ENCODE peak calls at places on chromosomes 12 and 14, in nine cellular contexts. B is GM10248, X is upper lobe of right lung, E is choroid plexus epithelial cell, P is OCI-LY7, W is tibial nerve, H is MCF 10A, D is A549, M is cardiac muscle cell. I is an unnamed sample.

GRCh38 chr14:23432102-23432925 is 3.1 kb downstream of the MYH7 start:
- DNase-seq in B (no peak), X (no peak), E (no peak), P (no peak), W (no peak), H (no peak), D (no peak), M (no peak), I (no peak)

GRCh38 chr14:69850086-69850735 is 29.0 kb upstream of the SMOC1 start:
- DNase-seq in B (no peak), X (no peak), E (peak; percentile 5), P (no peak), W (no peak), H (no peak), D (no peak), M (no peak), I (no peak)

GRCh38 chr12:122505419-122506051 is 4.8 kb upstream of the ZCCHC8 start:
- DNase-seq in B (no peak), X (no peak), E (peak; percentile 46), P (no peak), W (no peak), H (no peak), D (no peak), M (peak; percentile 32), I (no peak)

GRCh38 chr14:51004801-51005526 is 60.7 kb upstream of the PYGL start:
- DNase-seq in B (no peak), X (no peak), E (peak; percentile 38), P (no peak), W (no peak), H (peak; percentile 43), D (peak; percentile 93), M (peak; percentile 68), I (no peak)

GRCh38 chr14:25411933-25412757 is 362.2 kb upstream of the STXBP6 start:
- DNase-seq in B (no peak), X (no peak), E (peak; percentile 22), P (peak; percentile 18), W (no peak), H (no peak), D (peak; percentile 5), M (peak; percentile 5), I (peak; percentile 30)

GRCh38 chr14:28773917-28774691 is 7.5 kb downstream of the FOXG1 start:
- DNase-seq in B (no peak), X (no peak), E (peak; percentile 60), P (no peak), W (no peak), H (no peak), D (peak; percentile 43), M (peak; percentile 54), I (peak; percentile 80)

GRCh38 chr14:99257673-99258221 is 14.2 kb downstream of the BCL11B start:
- DNase-seq in B (no peak), X (no peak), E (no peak), P (no peak), W (no peak), H (no peak), D (no peak), M (no peak), I (no peak)

GRCh38 chr12:49296836-49297694 is 2.1 kb downstream of the PRPH start:
- DNase-seq in B (peak; percentile 73), X (peak; percentile 74), E (no peak), P (no peak), W (no peak), H (peak; percentile 73), D (peak; percentile 90), M (no peak), I (peak; percentile 56)

GRCh38 chr14:95255487-95255886 is 64.2 kb downstream of the CLMN start:
- DNase-seq in B (peak; percentile 70), X (peak; percentile 88), E (peak; percentile 95), P (peak; percentile 76), W (peak; percentile 47), H (peak; percentile 93), D (peak; percentile 83), M (peak; percentile 81), I (peak; percentile 57)

GRCh38 chr14:26845106-26845818 is 247.4 kb upstream of the NOVA1 start:
- DNase-seq in B (no peak), X (no peak), E (no peak), P (no peak), W (no peak), H (no peak), D (peak; percentile 54), M (no peak), I (no peak)

GRCh38 chr12:15268927-15269552 is 47.8 kb upstream of the RERG start:
- DNase-seq in B (peak; percentile 67), X (no peak), E (peak; percentile 90), P (peak; percentile 66), W (no peak), H (peak; percentile 85), D (peak; percentile 82), M (peak; percentile 82), I (peak; percentile 38)

GRCh38 chr12:79935624-79936040 is 735 bp upstream of the PPP1R12A start:
- DNase-seq in B (peak; percentile 13), X (no peak), E (peak; percentile 48), P (peak; percentile 37), W (no peak), H (no peak), D (no peak), M (no peak), I (no peak)

GRCh38 chr12:31117203-31118011 is 43.7 kb downstream of the DDX11 start:
- DNase-seq in B (peak; percentile 65), X (no peak), E (peak; percentile 35), P (peak; percentile 72), W (no peak), H (peak; percentile 49), D (peak; percentile 66), M (peak; percentile 40), I (peak; percentile 86)

DNA sequence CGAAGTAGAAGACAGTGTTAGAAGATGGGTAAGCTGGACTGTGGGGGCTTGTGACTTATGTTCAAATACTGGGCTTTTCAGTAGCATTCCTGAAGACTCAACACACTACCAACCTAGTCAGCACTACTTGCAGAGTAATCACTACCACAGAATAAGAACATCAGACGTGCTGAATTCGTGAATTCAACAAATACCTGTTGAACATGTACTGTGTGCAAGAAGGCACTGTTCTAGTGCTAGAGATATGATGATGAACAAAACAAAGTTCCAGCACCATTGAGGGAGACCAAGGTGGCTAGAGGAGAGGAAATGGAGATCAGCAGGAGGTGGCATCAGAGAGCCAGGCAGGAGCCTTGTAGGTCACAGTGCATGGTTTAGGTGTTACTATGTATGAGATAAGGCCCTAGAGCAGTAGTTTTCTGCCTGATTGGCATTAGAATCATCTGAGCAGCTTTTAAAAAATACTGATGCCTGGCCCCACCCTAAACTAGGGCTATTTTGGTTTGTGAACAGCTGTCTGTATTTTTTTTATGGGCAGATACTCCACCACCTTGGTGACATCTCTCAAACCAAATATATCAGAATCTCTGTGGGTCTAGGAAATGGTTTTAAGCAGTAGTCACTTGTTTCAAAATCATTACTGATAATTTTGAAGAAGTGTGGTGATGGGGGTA is 26.8 kb downstream of the FERMT2 start:
- DNase-seq in B (no peak), X (no peak), E (no peak), P (no peak), W (no peak), H (no peak), D (peak; percentile 33), M (no peak), I (no peak)
- TF ChIP-seq CTCF in B (peak; percentile 44), X (no peak), E (no peak), P (peak; percentile 21), W (no peak), H (no peak), D (peak; percentile 35), M (no peak), I (no peak)

DNA sequence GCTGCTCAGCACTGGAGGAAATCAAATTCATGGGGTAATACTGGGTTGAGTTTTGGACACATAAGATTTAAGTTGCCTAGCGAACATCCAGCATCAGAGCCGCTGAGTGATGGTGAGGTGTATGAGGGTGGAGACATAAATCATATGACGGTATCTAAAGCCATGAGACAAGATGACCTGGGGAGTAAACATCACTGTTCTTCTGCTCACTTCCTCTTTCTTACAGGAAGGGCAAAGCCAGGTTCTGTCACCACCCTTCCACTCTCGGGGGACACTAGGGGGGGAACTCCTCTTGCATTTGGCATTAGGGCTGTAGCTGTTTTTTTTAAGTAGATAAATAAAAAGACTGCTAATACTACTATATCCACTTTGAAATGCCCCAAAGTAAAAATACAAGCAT is 24.0 kb downstream of the PRDM4 start:
- DNase-seq in B (peak; percentile 75), X (no peak), E (no peak), P (peak; percentile 86), W (no peak), H (no peak), D (no peak), M (no peak), I (no peak)
- TF ChIP-seq CTCF in B (peak; percentile 3), X (no peak), E (no peak), P (peak; percentile 70), W (no peak), H (no peak), D (no peak), M (no peak), I (no peak)

DNA sequence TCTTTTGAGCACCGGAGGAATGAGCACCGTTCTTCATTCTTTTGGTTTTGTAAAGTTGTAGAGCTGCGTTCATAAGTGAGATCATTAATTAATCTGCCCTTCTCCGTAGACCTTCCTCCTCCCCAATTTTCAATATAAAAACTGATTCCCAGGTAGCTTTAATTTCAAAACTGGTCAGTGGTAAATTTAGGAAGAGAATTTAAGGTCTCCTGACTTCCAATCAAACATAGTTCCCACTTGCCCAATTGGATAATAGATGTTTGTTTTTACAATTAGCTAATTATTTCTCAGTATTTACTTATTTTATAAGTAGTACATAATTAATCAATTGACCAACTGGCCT is 27.2 kb upstream of the YBX3 start:
- DNase-seq in B (no peak), X (no peak), E (no peak), P (no peak), W (no peak), H (no peak), D (no peak), M (no peak), I (no peak)
- TF ChIP-seq CTCF in B (no peak), X (no peak), E (no peak), P (peak; percentile 70), W (no peak), H (no peak), D (no peak), M (no peak), I (no peak)

GRCh38 chr12:72207094-72207493 is 65.1 kb upstream of the TRHDE start:
- DNase-seq in B (no peak), X (no peak), E (no peak), P (no peak), W (no peak), H (no peak), D (no peak), M (no peak), I (no peak)

GRCh38 chr12:72203764-72204335 is 68.3 kb upstream of the TRHDE start:
- DNase-seq in B (no peak), X (no peak), E (no peak), P (no peak), W (no peak), H (no peak), D (no peak), M (no peak), I (no peak)

GRCh38 chr12:72197790-72198189 is 74.4 kb upstream of the TRHDE start:
- DNase-seq in B (no peak), X (no peak), E (no peak), P (no peak), W (no peak), H (no peak), D (no peak), M (no peak), I (no peak)

DNA sequence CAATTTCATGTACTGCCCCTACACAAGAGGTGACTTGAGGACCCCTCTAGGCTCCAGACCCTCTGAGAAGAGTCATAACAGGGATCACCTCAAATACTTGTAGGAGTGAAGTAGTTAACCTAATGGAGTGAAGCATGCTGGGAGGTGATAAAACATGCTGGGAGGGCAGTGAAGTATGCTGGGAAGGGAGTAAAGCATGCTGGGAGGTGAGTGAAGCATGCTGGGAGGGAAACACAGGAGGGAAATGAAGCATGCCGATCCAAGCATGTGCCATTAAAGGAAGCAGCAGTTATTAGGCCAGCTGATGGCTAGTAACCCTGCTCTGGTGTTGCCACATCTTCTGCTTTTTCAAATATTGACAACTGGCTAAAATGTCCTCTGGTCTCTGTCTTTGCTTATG is 70.7 kb upstream of the TRHDE start:
- DNase-seq in B (no peak), X (no peak), E (no peak), P (no peak), W (no peak), H (no peak), D (no peak), M (no peak), I (no peak)
- TF ChIP-seq CTCF in B (no peak), X (no peak), E (no peak), P (no peak), W (no peak), H (no peak), D (no peak), M (no peak), I (no peak)